ENCODE peak calls at places on chromosomes 7 and 10, in nine cellular contexts. I is RWPE1; U is AML-193; G is Daoy; C is endothelial cell; H is NCI-H2171 treated with DMSO at 0.1 percent for 48 hours; S is mucosa of descending colon; L is activated CD4-positive, CD25-positive, alpha-beta regulatory T cell; V is kidney tubule cell. A is an unnamed sample.

GRCh38 chr7:82017334-82017943 is 247.6 kb upstream of the HGF start:
- DNase-seq in G (peak), H (peak), V (peak), I (peak), L (no peak), C (no peak), U (peak), S (no peak), A (peak)

GRCh38 chr10:74058071-74058470 is 60.2 kb downstream of the VCL start:
- DNase-seq in H (peak), C (no peak), I (no peak), G (no peak), U (peak), L (no peak), S (no peak), V (no peak), A (no peak)

GRCh38 chr7:1121886-1122831 is 34.2 kb downstream of the GPER1 start:
- DNase-seq in U (no peak), L (no peak), G (no peak), S (no peak), C (no peak), H (no peak), V (no peak), I (no peak), A (no peak)

GRCh38 chr10:21969326-21970287 is 33.9 kb downstream of the DNAJC1 start:
- DNase-seq in C (no peak), H (no peak), I (peak), S (no peak), L (no peak), V (peak), G (no peak), U (no peak), A (peak)

GRCh38 chr10:66519616-66520015 is 406.2 kb upstream of the LRRTM3 start:
- DNase-seq in S (no peak), C (no peak), V (no peak), U (no peak), I (no peak), H (no peak), L (no peak), G (no peak), A (peak)

GRCh38 chr7:129664029-129665012 is 52.8 kb downstream of the NRF1 start:
- DNase-seq in S (no peak), C (no peak), L (no peak), G (peak), U (peak), H (peak), V (peak), I (peak), A (peak)

GRCh38 chr7:24882989-24883631 is 96.9 kb downstream of the OSBPL3 start:
- DNase-seq in I (peak), G (peak), H (peak), V (peak), C (no peak), U (no peak), L (no peak), S (no peak), A (peak)

GRCh38 chr7:133484135-133484534 is 231.3 kb downstream of the EXOC4 start:
- DNase-seq in U (no peak), H (peak), L (no peak), S (no peak), V (peak), I (peak), G (peak), C (no peak), A (peak)

GRCh38 chr7:47549916-47550315 is 32.0 kb downstream of the TNS3 start:
- DNase-seq in L (no peak), G (no peak), V (no peak), C (no peak), U (no peak), S (no peak), H (no peak), I (no peak), A (no peak)

GRCh38 chr10:24449769-24450310 is 240.9 kb downstream of the KIAA1217 start:
- DNase-seq in L (no peak), C (no peak), U (no peak), I (no peak), S (no peak), V (no peak), G (no peak), H (no peak), A (no peak)

A was measured in epithelial cell of esophagus.